ENCODE peak calls at places on chromosomes 5 and 9, in seven cellular contexts. S is K562, V is ovary, M is sigmoid colon, C is stomach, I is HepG2, A is A549. W is an unnamed sample.
A peak's percentile ranks its signal among the peaks of the same experiment; 100 is the strongest.

GRCh38 chr5:176402684-176403083 is 13.7 kb downstream of the CLTB start:
- DNase-seq in C (no peak), A (no peak), V (peak; percentile 54), S (no peak), M (peak; percentile 41), I (no peak), W (peak; percentile 74)

GRCh38 chr5:131996210-131997025 is 15.0 kb downstream of the ACSL6 start:
- DNase-seq in S (peak; percentile 74), V (no peak), A (no peak), C (no peak), I (peak; percentile 91), M (no peak), W (no peak)

GRCh38 chr5:64814073-64814472 is 45.3 kb downstream of the CWC27 start:
- DNase-seq in C (no peak), I (no peak), V (no peak), A (no peak), M (no peak), S (no peak), W (no peak)

GRCh38 chr9:73347720-73348119 is 196.1 kb downstream of the ANXA1 start:
- DNase-seq in V (no peak), I (no peak), S (no peak), M (no peak), A (no peak), C (no peak), W (no peak)

GRCh38 chr9:79471577-79472543 is 99.9 kb upstream of the TLE4 start:
- DNase-seq in M (peak; percentile 78), S (no peak), V (peak; percentile 74), C (peak; percentile 56), A (no peak), I (no peak), W (peak; percentile 38)

GRCh38 chr9:127308559-127309429 is 44.2 kb downstream of the GARNL3 start:
- DNase-seq in M (no peak), C (no peak), V (no peak), A (peak; percentile 42), S (no peak), I (peak; percentile 53), W (no peak)

GRCh38 chr5:63255609-63256008 is 677.0 kb downstream of the LRRC70 start:
- DNase-seq in I (no peak), V (no peak), C (no peak), M (no peak), A (no peak), S (no peak), W (no peak)

GRCh38 chr9:78694950-78695349 is 398.0 kb downstream of the PSAT1 start:
- DNase-seq in I (no peak), A (no peak), C (no peak), S (no peak), M (no peak), V (no peak), W (no peak)

GRCh38 chr5:135508496-135509005 is 27.2 kb downstream of the NEUROG1 start:
- DNase-seq in S (no peak), M (no peak), C (no peak), A (no peak), V (no peak), I (no peak), W (no peak)

GRCh38 chr9:104374711-104375110 is 129.4 kb upstream of the OR13F1 start:
- DNase-seq in C (no peak), A (no peak), S (no peak), I (no peak), V (no peak), M (no peak), W (no peak)

GRCh38 chr9:78601957-78602565 is 305.1 kb downstream of the PSAT1 start:
- DNase-seq in C (no peak), A (peak; percentile 72), S (peak; percentile 7), V (no peak), M (no peak), I (peak; percentile 12), W (no peak)

GRCh38 chr5:150112211-150113046 is 26.1 kb upstream of the CSF1R start:
- DNase-seq in V (peak; percentile 72), C (peak; percentile 24), I (no peak), A (peak; percentile 13), M (peak; percentile 85), S (peak; percentile 7), W (no peak)

GRCh38 chr9:124017929-124018730 is 6.6 kb downstream of the LHX2 start:
- DNase-seq in C (no peak), S (no peak), V (no peak), I (no peak), A (no peak), M (no peak), W (no peak)
- H3K4me3 ChIP-seq in C (no peak overlapping the region), S (no peak overlapping the region), V (no peak overlapping the region), I (peak overlapping the region; percentile 39), A (no peak overlapping the region), M (peak overlapping the region; percentile 16), W (no peak overlapping the region)

GRCh38 chr5:98847054-98847453 is 73.6 kb downstream of the RGMB start:
- DNase-seq in V (no peak), A (no peak), M (no peak), C (no peak), I (no peak), S (no peak), W (no peak)

GRCh38 chr5:98843481-98843880 is 70.0 kb downstream of the RGMB start:
- DNase-seq in C (no peak), A (no peak), I (no peak), M (no peak), S (no peak), V (no peak), W (no peak)

GRCh38 chr5:98844865-98845264 is 71.4 kb downstream of the RGMB start:
- DNase-seq in I (no peak), M (no peak), C (no peak), S (no peak), V (no peak), A (no peak), W (no peak)

GRCh38 chr5:98846526-98846925 is 73.1 kb downstream of the RGMB start:
- DNase-seq in I (no peak), V (no peak), C (no peak), M (no peak), A (no peak), S (no peak), W (no peak)

DNA sequence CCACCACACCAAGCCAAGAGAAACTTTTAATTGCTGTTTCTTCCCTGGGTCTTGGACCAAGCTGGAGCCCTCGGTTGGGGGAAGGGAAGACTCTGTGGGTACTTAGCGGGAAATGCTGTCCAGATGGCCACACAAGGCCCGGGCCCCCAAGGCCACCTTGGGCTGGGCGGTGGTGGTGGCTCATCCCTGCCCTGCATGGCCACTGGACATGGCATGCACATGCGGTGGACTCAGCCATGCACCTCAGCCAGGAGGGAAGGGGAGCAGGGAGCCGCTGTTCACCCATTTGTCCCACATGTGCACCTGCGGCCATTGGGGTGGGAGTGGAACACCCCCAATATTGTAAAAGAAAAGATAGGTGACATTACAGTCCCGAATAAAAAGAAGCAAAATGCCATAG is 72.4 kb downstream of the RGMB start:
- DNase-seq in C (no peak), V (no peak), A (no peak), S (no peak), M (no peak), I (no peak), W (no peak)
- TF ChIP-seq EP300 in C (no peak), V (no peak), A (no peak), S (no peak), M (no peak), I (no peak), W (no peak)

GRCh38 chr5:78629590-78629989 is 19.0 kb downstream of the LHFPL2 start:
- DNase-seq in A (no peak), C (no peak), M (no peak), I (no peak), V (no peak), S (no peak), W (no peak)
- H3K4me3 ChIP-seq in A (no peak overlapping the region), C (no peak overlapping the region), M (no peak overlapping the region), I (no peak overlapping the region), V (no peak overlapping the region), S (no peak overlapping the region), W (no peak overlapping the region)

DNA sequence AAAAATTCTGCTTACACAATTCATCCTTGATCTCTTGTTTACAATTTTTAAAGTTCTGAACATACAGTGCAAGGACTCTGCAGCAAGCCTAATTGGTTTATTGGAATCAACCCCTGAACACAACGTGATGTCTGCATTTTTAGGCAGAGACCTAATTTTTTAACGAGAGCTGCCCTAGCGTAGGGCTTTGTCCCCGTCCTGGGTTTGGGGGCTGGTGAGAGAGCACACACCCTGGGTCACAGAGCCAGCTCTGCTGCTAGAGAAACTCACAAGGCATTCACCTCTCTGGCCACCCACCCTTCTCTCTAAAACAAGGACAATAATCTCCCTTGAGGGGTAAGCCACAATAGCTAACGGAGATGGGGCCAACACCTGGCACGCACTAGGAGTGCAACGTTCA is 28.2 kb downstream of the SH3PXD2B start:
- DNase-seq in M (no peak), A (no peak), S (no peak), I (no peak), V (no peak), C (no peak), W (no peak)
- TF ChIP-seq EP300 in M (no peak), A (no peak), S (no peak), I (no peak), V (no peak), C (peak; percentile 75), W (no peak)

W was measured in transverse colon.